ENCODE peak calls at places on chromosomes 5 and 9, in seven cellular contexts. One of them, this sample, is unnamed. For H3K4me1, the result is how much of the 10 kb centered on the place peaks cover.

GRCh38 chr9:34674440-34674839 is 12.0 kb upstream of the CCL27 start:
- DNase-seq in kidney: no peak
- DNase-seq in CD8-positive, alpha-beta T cell: no peak
- DNase-seq in transverse colon: no peak
- DNase-seq in endodermal cell: no peak
- DNase-seq in adrenal gland: no peak
- DNase-seq in breast epithelium: no peak
- DNase-seq in this sample: no peak

GRCh38 chr5:54275361-54275760 is 35.0 kb downstream of the ARL15 start:
- DNase-seq in kidney: no peak
- DNase-seq in endodermal cell: no peak
- DNase-seq in transverse colon: no peak
- DNase-seq in CD8-positive, alpha-beta T cell: no peak
- DNase-seq in adrenal gland: no peak
- DNase-seq in breast epithelium: no peak
- DNase-seq in this sample: no peak

GRCh38 chr5:179806250-179807045 is at the start of gene MGAT4B:
- DNase-seq in kidney: peak
- DNase-seq in breast epithelium: peak
- DNase-seq in endodermal cell: peak
- DNase-seq in transverse colon: peak
- DNase-seq in adrenal gland: peak
- DNase-seq in CD8-positive, alpha-beta T cell: peak
- DNase-seq in this sample: no peak

GRCh38 chr9:130943780-130944179 is 4.7 kb upstream of the FIBCD1 start:
- DNase-seq in breast epithelium: no peak
- DNase-seq in CD8-positive, alpha-beta T cell: no peak
- DNase-seq in transverse colon: no peak
- DNase-seq in endodermal cell: peak
- DNase-seq in adrenal gland: no peak
- DNase-seq in kidney: no peak
- DNase-seq in this sample: no peak

GRCh38 chr5:84382363-84383295 is 2.1 kb downstream of the EDIL3 start:
- DNase-seq in adrenal gland: peak
- DNase-seq in breast epithelium: no peak
- DNase-seq in CD8-positive, alpha-beta T cell: no peak
- DNase-seq in endodermal cell: peak
- DNase-seq in transverse colon: peak
- DNase-seq in kidney: peak
- DNase-seq in this sample: no peak

GRCh38 chr9:81683214-81683613 is 6.1 kb downstream of the TLE1 start:
- DNase-seq in kidney: no peak
- DNase-seq in adrenal gland: no peak
- DNase-seq in breast epithelium: no peak
- DNase-seq in CD8-positive, alpha-beta T cell: no peak
- DNase-seq in endodermal cell: no peak
- DNase-seq in transverse colon: no peak
- DNase-seq in this sample: no peak

GRCh38 chr9:131395027-131395744 is 1.3 kb downstream of the PRRC2B start:
- DNase-seq in CD8-positive, alpha-beta T cell: peak
- DNase-seq in transverse colon: peak
- DNase-seq in kidney: peak
- DNase-seq in adrenal gland: no peak
- DNase-seq in endodermal cell: peak
- DNase-seq in breast epithelium: no peak
- DNase-seq in this sample: no peak

GRCh38 chr5:28374492-28374934 is 1336.1 kb upstream of the CDH9 start:
- DNase-seq in kidney: no peak
- DNase-seq in endodermal cell: no peak
- DNase-seq in breast epithelium: no peak
- DNase-seq in CD8-positive, alpha-beta T cell: no peak
- DNase-seq in adrenal gland: no peak
- DNase-seq in transverse colon: no peak
- DNase-seq in this sample: no peak

GRCh38 chr9:36137392-36138004 is 965 bp downstream of the GLIPR2 start:
- DNase-seq in adrenal gland: peak
- DNase-seq in CD8-positive, alpha-beta T cell: no peak
- DNase-seq in kidney: no peak
- DNase-seq in endodermal cell: peak
- DNase-seq in breast epithelium: no peak
- DNase-seq in transverse colon: peak
- DNase-seq in this sample: no peak

GRCh38 chr9:72984990-72985389 is 32.1 kb upstream of the ALDH1A1 start:
- DNase-seq in adrenal gland: no peak
- DNase-seq in transverse colon: peak
- DNase-seq in CD8-positive, alpha-beta T cell: no peak
- DNase-seq in kidney: no peak
- DNase-seq in endodermal cell: no peak
- DNase-seq in breast epithelium: no peak
- DNase-seq in this sample: no peak

GRCh38 chr9:38358390-38359296 is 33.9 kb upstream of the ALDH1B1 start:
- DNase-seq in adrenal gland: no peak
- DNase-seq in transverse colon: no peak
- DNase-seq in CD8-positive, alpha-beta T cell: no peak
- DNase-seq in endodermal cell: no peak
- DNase-seq in kidney: no peak
- DNase-seq in breast epithelium: no peak
- DNase-seq in this sample: no peak

GRCh38 chr9:136808075-136808780 is 480 bp downstream of the RABL6 start:
- DNase-seq in breast epithelium: peak
- DNase-seq in adrenal gland: peak
- DNase-seq in transverse colon: peak
- DNase-seq in CD8-positive, alpha-beta T cell: peak
- DNase-seq in endodermal cell: no peak
- DNase-seq in kidney: peak
- DNase-seq in this sample: no peak

GRCh38 chr9:112248722-112249121 is 73.6 kb upstream of the SUSD1 start:
- DNase-seq in transverse colon: no peak
- DNase-seq in kidney: no peak
- DNase-seq in endodermal cell: no peak
- DNase-seq in breast epithelium: no peak
- DNase-seq in adrenal gland: no peak
- DNase-seq in CD8-positive, alpha-beta T cell: no peak
- DNase-seq in this sample: no peak

GRCh38 chr5:90802695-90803317 is 244.2 kb downstream of the ADGRV1 start:
- DNase-seq in adrenal gland: peak
- DNase-seq in CD8-positive, alpha-beta T cell: no peak
- DNase-seq in kidney: no peak
- DNase-seq in endodermal cell: peak
- DNase-seq in breast epithelium: no peak
- DNase-seq in transverse colon: peak
- DNase-seq in this sample: no peak

GRCh38 chr9:69297300-69297980 is 27.6 kb upstream of the ENTREP1 start:
- DNase-seq in adrenal gland: no peak
- DNase-seq in endodermal cell: no peak
- DNase-seq in kidney: no peak
- DNase-seq in CD8-positive, alpha-beta T cell: no peak
- DNase-seq in breast epithelium: no peak
- DNase-seq in transverse colon: no peak
- DNase-seq in this sample: no peak

GRCh38 chr9:97525451-97525850 is 24.0 kb downstream of the TMOD1 start:
- DNase-seq in breast epithelium: no peak
- DNase-seq in transverse colon: no peak
- DNase-seq in adrenal gland: no peak
- DNase-seq in endodermal cell: no peak
- DNase-seq in CD8-positive, alpha-beta T cell: no peak
- DNase-seq in kidney: no peak
- DNase-seq in this sample: no peak

GRCh38 chr9:93955356-93956182 is 414 bp upstream of the BARX1 start:
- DNase-seq in CD8-positive, alpha-beta T cell: peak
- DNase-seq in breast epithelium: no peak
- DNase-seq in kidney: no peak
- DNase-seq in endodermal cell: peak
- DNase-seq in adrenal gland: no peak
- DNase-seq in transverse colon: no peak
- DNase-seq in this sample: no peak
- H3K4me3 ChIP-seq in CD8-positive, alpha-beta T cell: peak
- H3K4me3 ChIP-seq in breast epithelium: peak
- H3K4me3 ChIP-seq in kidney: peak
- H3K4me3 ChIP-seq in endodermal cell: no peak
- H3K4me3 ChIP-seq in adrenal gland: no peak
- H3K4me3 ChIP-seq in transverse colon: no peak
- H3K4me3 ChIP-seq in this sample: no peak

GRCh38 chr5:132222649-132223038 is 5.0 kb downstream of the P4HA2 start:
- DNase-seq in endodermal cell: no peak
- DNase-seq in CD8-positive, alpha-beta T cell: no peak
- DNase-seq in transverse colon: no peak
- DNase-seq in adrenal gland: no peak
- DNase-seq in breast epithelium: no peak
- DNase-seq in kidney: no peak
- DNase-seq in this sample: no peak
- H3K4me1 ChIP-seq in endodermal cell: under half
- H3K4me1 ChIP-seq in CD8-positive, alpha-beta T cell: under half
- H3K4me1 ChIP-seq in transverse colon: under half
- H3K4me1 ChIP-seq in adrenal gland: under half
- H3K4me1 ChIP-seq in breast epithelium: under half
- H3K4me1 ChIP-seq in kidney: under half
- H3K4me1 ChIP-seq in this sample: half or more

DNA sequence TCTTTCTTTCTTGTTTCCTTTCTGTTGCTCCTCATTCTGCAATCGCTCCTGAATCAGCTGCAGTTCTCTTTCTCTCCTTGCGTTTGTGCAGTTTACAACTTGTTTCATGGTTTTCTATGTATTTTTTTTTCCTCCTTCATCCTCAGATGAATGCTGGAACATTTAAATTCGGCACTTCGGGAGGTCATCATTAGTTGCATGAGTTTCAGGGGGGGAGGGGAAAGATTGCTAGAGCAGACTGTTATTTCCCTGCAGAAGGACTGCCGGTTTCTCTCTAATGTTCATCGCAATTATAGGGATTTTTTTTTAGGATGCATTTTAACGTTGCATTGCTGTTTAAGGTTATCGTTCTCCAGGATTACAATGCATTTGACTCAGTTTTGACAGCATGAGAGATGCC is 1311.9 kb upstream of the WWC1 start:
- DNase-seq in endodermal cell: no peak
- DNase-seq in breast epithelium: no peak
- DNase-seq in adrenal gland: no peak
- DNase-seq in CD8-positive, alpha-beta T cell: no peak
- DNase-seq in transverse colon: no peak
- DNase-seq in kidney: no peak
- DNase-seq in this sample: no peak
- H3K4me3 ChIP-seq in endodermal cell: peak
- H3K4me3 ChIP-seq in breast epithelium: peak
- H3K4me3 ChIP-seq in adrenal gland: no peak
- H3K4me3 ChIP-seq in CD8-positive, alpha-beta T cell: no peak
- H3K4me3 ChIP-seq in transverse colon: peak
- H3K4me3 ChIP-seq in kidney: peak
- H3K4me3 ChIP-seq in this sample: peak

GRCh38 chr5:147996379-147996778 is 67.4 kb upstream of the SPINK5 start:
- DNase-seq in CD8-positive, alpha-beta T cell: no peak
- DNase-seq in breast epithelium: no peak
- DNase-seq in endodermal cell: no peak
- DNase-seq in kidney: no peak
- DNase-seq in transverse colon: no peak
- DNase-seq in adrenal gland: no peak
- DNase-seq in this sample: no peak
- H3K4me1 ChIP-seq in CD8-positive, alpha-beta T cell: under half
- H3K4me1 ChIP-seq in breast epithelium: under half
- H3K4me1 ChIP-seq in endodermal cell: under half
- H3K4me1 ChIP-seq in kidney: under half
- H3K4me1 ChIP-seq in transverse colon: under half
- H3K4me1 ChIP-seq in adrenal gland: under half
- H3K4me1 ChIP-seq in this sample: under half

GRCh38 chr5:75611324-75612210 is at the start of gene ANKDD1B:
- DNase-seq in adrenal gland: peak
- DNase-seq in kidney: peak
- DNase-seq in breast epithelium: peak
- DNase-seq in CD8-positive, alpha-beta T cell: no peak
- DNase-seq in transverse colon: peak
- DNase-seq in endodermal cell: peak
- DNase-seq in this sample: no peak
- H3K4me3 ChIP-seq in adrenal gland: peak
- H3K4me3 ChIP-seq in kidney: peak
- H3K4me3 ChIP-seq in breast epithelium: peak
- H3K4me3 ChIP-seq in CD8-positive, alpha-beta T cell: peak
- H3K4me3 ChIP-seq in transverse colon: peak
- H3K4me3 ChIP-seq in endodermal cell: peak
- H3K4me3 ChIP-seq in this sample: peak